ENCODE peak calls at places on chromosome 10, in ten cellular contexts. F is Calu3; N is GOT3; J is NCI-H460; I is colonic mucosa; C is WTC11; R is GDM1; Y is activated T-helper 1 cell treated with anti-CD3 and anti-CD28 coated beads, Interleukin-2, amount 50 U/mL, for 16 hours; A is activated CD8-positive, alpha-beta memory T cell treated with anti-CD3 and anti-CD28 coated beads for 48 hours; B is Daoy. P is an unnamed sample.

GRCh38 chr10:60978287-60979115 is 34.5 kb upstream of the RHOBTB1 start:
- DNase-seq in I (no peak), A (no peak), Y (no peak), B (peak; percentile 51), F (peak; percentile 56), C (no peak), J (no peak), R (no peak), N (no peak), P (no peak)

GRCh38 chr10:61633665-61634064 is 29.1 kb upstream of the CABCOCO1 start:
- DNase-seq in J (peak; percentile 64), R (no peak), I (no peak), B (peak; percentile 38), F (no peak), C (no peak), Y (no peak), N (no peak), A (no peak), P (no peak)

GRCh38 chr10:119616879-119617580 is 20.3 kb upstream of the TIAL1 start:
- DNase-seq in J (no peak), Y (no peak), A (no peak), B (peak; percentile 21), F (no peak), C (peak; percentile 63), I (no peak), R (no peak), N (no peak), P (no peak)

GRCh38 chr10:45008524-45009161 is 7.9 kb downstream of the ZNF22 start:
- DNase-seq in N (peak; percentile 7), C (no peak), I (peak; percentile 50), Y (no peak), R (peak; percentile 55), J (peak; percentile 84), F (peak; percentile 53), A (no peak), B (peak; percentile 74), P (peak; percentile 68)

GRCh38 chr10:77416327-77417135 is 221.1 kb downstream of the KCNMA1 start:
- DNase-seq in C (no peak), A (no peak), R (no peak), J (no peak), N (no peak), B (peak; percentile 94), F (no peak), Y (no peak), I (no peak), P (no peak)

GRCh38 chr10:61634711-61635110 is 28.0 kb upstream of the CABCOCO1 start:
- DNase-seq in I (no peak), A (no peak), R (no peak), F (no peak), N (no peak), B (no peak), Y (no peak), C (no peak), J (no peak), P (no peak)

GRCh38 chr10:28089467-28089866 is 90.6 kb upstream of the ODAD2 start:
- DNase-seq in C (no peak), Y (no peak), A (no peak), F (no peak), I (no peak), J (peak; percentile 5), R (no peak), B (peak; percentile 60), N (no peak), P (no peak)

GRCh38 chr10:95693668-95694534 is at the start of gene TCTN3:
- DNase-seq in A (peak; percentile 92), F (peak; percentile 94), J (peak; percentile 100), C (peak; percentile 97), Y (peak; percentile 84), R (peak; percentile 99), I (peak; percentile 97), B (peak; percentile 99), N (peak; percentile 96), P (peak; percentile 98)

GRCh38 chr10:2978111-2978510 is 89.2 kb upstream of the PFKP start:
- DNase-seq in C (no peak), N (no peak), R (no peak), B (peak; percentile 43), A (no peak), I (no peak), J (peak; percentile 47), F (no peak), Y (no peak), P (no peak)

GRCh38 chr10:62456611-62457101 is 82.5 kb downstream of the ZNF365 start:
- DNase-seq in I (no peak), A (no peak), C (no peak), F (no peak), J (no peak), R (no peak), N (no peak), B (no peak), Y (no peak), P (no peak)

GRCh38 chr10:84375011-84375410 is 46.6 kb downstream of the CCSER2 start:
- DNase-seq in F (peak; percentile 40), I (peak; percentile 57), R (peak; percentile 54), C (peak; percentile 23), N (no peak), A (no peak), B (peak; percentile 31), Y (no peak), J (peak; percentile 58), P (no peak)

GRCh38 chr10:132934953-132935352 is 7.4 kb downstream of the CFAP46 start:
- DNase-seq in R (no peak), I (no peak), B (no peak), J (no peak), F (no peak), N (no peak), A (no peak), C (no peak), Y (no peak), P (no peak)